ENCODE peak calls at places on chromosomes 3 and 15, in seven cellular contexts. P is heart right ventricle, T is endodermal cell, C is H1, J is psoas muscle, I is mucosa of descending colon, V is ascending aorta. L is an unnamed sample.

GRCh38 chr15:73397461-73397860 is 28.7 kb upstream of the HCN4 start:
- DNase-seq in J (no peak), P (no peak), T (no peak), C (no peak), V (no peak), I (no peak), L (no peak)

GRCh38 chr3:71130516-71131384 is 452.8 kb downstream of the FOXP1 start:
- DNase-seq in C (no peak), V (no peak), T (no peak), I (peak; percentile 73), P (peak; percentile 33), J (no peak), L (peak; percentile 59)

GRCh38 chr15:31503758-31504461 is 177.3 kb downstream of the KLF13 start:
- DNase-seq in V (no peak), I (no peak), T (no peak), C (no peak), P (no peak), J (no peak), L (no peak)

GRCh38 chr3:180063783-180064182 is 27.0 kb upstream of the PEX5L start:
- DNase-seq in P (no peak), T (no peak), C (no peak), V (no peak), J (no peak), I (no peak), L (no peak)

GRCh38 chr15:33963831-33964664 is 4.2 kb upstream of the CHRM5 start:
- DNase-seq in T (no peak), C (no peak), P (no peak), V (no peak), I (no peak), J (no peak), L (no peak)

GRCh38 chr15:64842986-64843561 is 1.4 kb downstream of the PLEKHO2 start:
- DNase-seq in V (no peak), T (peak; percentile 67), C (no peak), J (peak; percentile 81), P (peak; percentile 61), I (peak; percentile 76), L (peak; percentile 80)

GRCh38 chr15:22265056-22265945 is 185.0 kb downstream of the OR4M2 start:
- DNase-seq in V (no peak), C (no peak), P (no peak), T (no peak), I (no peak), J (no peak), L (no peak)

GRCh38 chr15:81291916-81292424 is 32.0 kb downstream of the STARD5 start:
- DNase-seq in I (no peak), P (no peak), C (no peak), J (no peak), V (no peak), T (no peak), L (no peak)

GRCh38 chr3:93969443-93969842 is 4.3 kb downstream of the PROS1 start:
- DNase-seq in J (no peak), I (no peak), C (no peak), P (no peak), V (no peak), T (no peak), L (no peak)

GRCh38 chr3:158672293-158673176 is at the start of gene LXN:
- DNase-seq in T (peak; percentile 98), P (peak; percentile 78), J (peak; percentile 81), C (peak; percentile 85), V (peak; percentile 27), I (peak; percentile 95), L (peak; percentile 68)

GRCh38 chr3:101945980-101946379 is 96.7 kb downstream of the NFKBIZ start:
- DNase-seq in J (no peak), I (no peak), C (no peak), P (no peak), T (no peak), V (no peak), L (no peak)

GRCh38 chr3:109772520-109772919 is 435.2 kb upstream of the DPPA4 start:
- DNase-seq in P (no peak), V (no peak), J (no peak), C (no peak), T (no peak), I (no peak), L (no peak)

GRCh38 chr3:45795882-45796765 is at the start of gene SLC6A20:
- DNase-seq in J (no peak), I (no peak), V (no peak), C (no peak), P (no peak), T (peak; percentile 80), L (no peak)

GRCh38 chr15:65028921-65029735 is at the start of gene MTFMT:
- DNase-seq in T (peak; percentile 97), P (peak; percentile 95), V (peak; percentile 62), J (peak; percentile 96), C (no peak), I (peak; percentile 93), L (peak; percentile 81)

GRCh38 chr3:116135462-116135861 is 309.8 kb downstream of the LSAMP start:
- DNase-seq in J (peak; percentile 52), I (no peak), T (no peak), C (no peak), V (no peak), P (peak; percentile 24), L (no peak)

GRCh38 chr15:62465173-62465572 is 300.1 kb upstream of the C2CD4B start:
- DNase-seq in P (no peak), I (no peak), J (no peak), V (no peak), C (no peak), T (no peak), L (no peak)

GRCh38 chr15:26773485-26773877 is 615 bp upstream of the GABRB3 start:
- DNase-seq in C (no peak), P (no peak), T (peak; percentile 83), I (no peak), J (no peak), V (no peak), L (no peak)

GRCh38 chr3:24502690-24503089 is 8.0 kb upstream of the THRB start:
- DNase-seq in T (no peak), P (no peak), J (no peak), I (no peak), C (no peak), V (no peak), L (no peak)

GRCh38 chr3:168453623-168454022 is 357.9 kb upstream of the GOLIM4 start:
- DNase-seq in J (no peak), P (no peak), C (no peak), T (no peak), V (no peak), I (no peak), L (no peak)

GRCh38 chr3:58577269-58577821 is at the start of gene FAM107A:
- DNase-seq in T (peak; percentile 85), J (peak; percentile 73), V (no peak), C (no peak), P (peak; percentile 36), I (no peak), L (no peak)

GRCh38 chr3:33790091-33790490 is 8.3 kb upstream of the PDCD6IP start:
- DNase-seq in V (no peak), C (no peak), J (no peak), T (no peak), P (no peak), I (no peak), L (no peak)

GRCh38 chr3:47863391-47864128 is 60.6 kb downstream of the DHX30 start:
- DNase-seq in V (no peak), C (no peak), J (peak; percentile 25), P (no peak), T (no peak), I (no peak), L (no peak)

GRCh38 chr3:196399485-196399945 is 32.7 kb downstream of the UBXN7 start:
- DNase-seq in I (no peak), P (no peak), V (no peak), T (no peak), J (no peak), C (no peak), L (no peak)

GRCh38 chr3:135992072-135992471 is 26.5 kb downstream of the PPP2R3A start:
- DNase-seq in C (no peak), I (no peak), P (no peak), J (no peak), V (no peak), T (no peak), L (no peak)

DNA sequence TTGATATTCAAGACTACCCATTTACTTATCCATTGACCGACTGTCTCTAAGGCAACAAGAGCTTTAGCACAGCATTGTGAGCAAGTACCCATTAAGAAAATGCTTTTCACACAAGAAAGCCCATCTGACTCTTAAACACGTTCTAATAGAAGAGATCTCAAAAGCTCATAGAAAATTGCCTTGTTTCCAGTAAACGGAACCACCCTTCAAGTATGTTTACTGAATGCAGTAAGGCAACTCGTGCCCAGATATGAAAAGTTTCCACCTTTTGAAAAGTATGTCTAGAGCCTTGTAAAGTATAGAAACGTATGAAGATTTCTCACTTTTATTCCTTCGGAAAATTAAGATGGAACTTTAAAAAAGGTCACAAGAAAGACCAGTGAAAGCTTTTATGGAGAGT is 655.3 kb upstream of the ALCAM start:
- DNase-seq in T (no peak), I (no peak), C (no peak), P (no peak), J (no peak), V (no peak), L (no peak)
- TF ChIP-seq CTCF in T (no peak), I (no peak), C (no peak), P (no peak), J (no peak), V (no peak), L (no peak)

DNA sequence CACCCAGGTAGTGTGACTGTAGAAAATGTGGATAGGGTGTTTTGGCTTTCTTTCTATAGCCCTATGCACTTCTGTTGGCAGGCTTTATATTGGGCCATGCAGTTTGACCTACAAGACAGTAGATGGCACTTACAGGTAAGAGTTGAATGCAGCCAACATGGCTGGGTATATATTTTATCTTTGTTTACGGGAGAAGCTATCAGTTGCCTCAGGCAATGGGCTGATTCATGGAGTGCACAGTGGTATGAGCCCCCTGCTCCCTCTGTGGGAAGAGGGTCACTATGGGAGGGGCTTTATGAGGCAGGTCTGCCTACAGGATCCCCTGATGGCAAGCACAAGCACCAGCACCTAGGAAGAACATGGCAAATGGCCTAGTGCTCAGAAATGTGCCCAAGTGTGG is 301.2 kb upstream of the CDIN1 start:
- DNase-seq in P (no peak), C (peak; percentile 7), J (no peak), I (no peak), V (no peak), T (peak; percentile 55), L (no peak)
- TF ChIP-seq CTCF in P (no peak), C (peak; percentile 46), J (no peak), I (no peak), V (no peak), T (peak; percentile 68), L (no peak)

DNA sequence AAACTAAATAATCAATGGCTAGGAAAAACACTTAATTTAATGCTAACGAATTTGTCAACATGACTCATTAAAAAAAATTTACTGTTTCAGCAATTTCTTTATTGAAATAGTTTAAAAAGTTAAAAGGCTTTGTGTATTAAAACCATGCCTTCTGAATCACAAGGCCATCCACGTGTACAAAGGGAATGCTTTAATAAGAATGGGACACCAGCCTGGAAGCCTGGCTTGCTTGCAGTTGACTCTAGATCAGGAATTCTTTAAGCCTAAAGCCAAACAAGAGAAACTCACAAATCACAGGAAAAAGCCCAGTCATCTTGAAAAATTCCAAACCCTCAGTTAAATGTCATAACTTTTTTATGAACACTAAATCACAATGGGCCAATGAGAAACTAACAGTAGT is 137.6 kb downstream of the PEAK1 start:
- DNase-seq in C (peak; percentile 34), I (no peak), T (peak; percentile 49), P (no peak), V (no peak), J (no peak), L (no peak)
- TF ChIP-seq CTCF in C (no peak), I (no peak), T (no peak), P (no peak), V (no peak), J (no peak), L (no peak)

GRCh38 chr3:122265937-122266336 is 59.1 kb upstream of the CSTA start:
- DNase-seq in C (no peak), J (no peak), T (no peak), I (no peak), V (no peak), P (no peak), L (no peak)
- TF ChIP-seq CTCF in C (no peak), J (no peak), T (no peak), I (no peak), V (no peak), P (no peak), L (no peak)

L was measured in CD14-positive monocyte.